ENCODE peak calls at places on chromosome 7, in eight cellular contexts. U, W, J, V, N, B, D and T are unnamed samples. For H3K4me1, the result is how much of the 10 kb centered on the place peaks cover.

GRCh38 chr7:74266191-74266963 is 12.2 kb upstream of the RFC2 start:
- DNase-seq in U (no peak), B (no peak), V (no peak), W (no peak), N (no peak), J (no peak), D (no peak), T (no peak)

GRCh38 chr7:102004229-102004628 is 186.8 kb downstream of the CUX1 start:
- DNase-seq in J (no peak), N (no peak), W (peak), D (no peak), B (no peak), U (no peak), V (no peak), T (no peak)

GRCh38 chr7:100435401-100436304 is 644 bp downstream of the PPP1R35 start:
- DNase-seq in V (peak), N (peak), U (peak), W (peak), D (no peak), J (no peak), B (peak), T (peak)

GRCh38 chr7:20647908-20648776 is 32.7 kb downstream of the ABCB5 start:
- DNase-seq in U (no peak), V (peak), J (no peak), W (no peak), N (no peak), B (no peak), D (peak), T (peak)

GRCh38 chr7:74187915-74188675 is 13.9 kb downstream of the EIF4H start:
- DNase-seq in W (no peak), J (no peak), N (no peak), D (no peak), B (no peak), V (peak), U (no peak), T (no peak)

GRCh38 chr7:6291531-6291930 is 19.1 kb upstream of the CYTH3 start:
- DNase-seq in J (no peak), V (no peak), U (no peak), W (no peak), N (no peak), B (no peak), D (no peak), T (no peak)

GRCh38 chr7:130667593-130668257 is 823 bp downstream of the COPG2 start:
- DNase-seq in V (peak), U (no peak), J (no peak), B (no peak), N (no peak), D (no peak), W (peak), T (no peak)

GRCh38 chr7:39017369-39017768 is 39.7 kb downstream of the POU6F2 start:
- DNase-seq in N (no peak), U (no peak), B (no peak), J (no peak), V (no peak), D (no peak), W (no peak), T (no peak)

GRCh38 chr7:96224682-96225081 is 97.2 kb downstream of the SLC25A13 start:
- DNase-seq in U (no peak), N (no peak), D (no peak), J (no peak), W (no peak), B (no peak), V (no peak), T (no peak)

GRCh38 chr7:77182261-77182660 is 17.4 kb downstream of the FGL2 start:
- DNase-seq in B (no peak), U (no peak), W (no peak), J (no peak), N (no peak), D (no peak), V (no peak), T (no peak)

GRCh38 chr7:113159746-113160339 is 41.5 kb upstream of the SMIM30 start:
- DNase-seq in V (peak), U (no peak), J (no peak), B (no peak), W (peak), N (no peak), D (peak), T (peak)

GRCh38 chr7:99244942-99245341 is 27.7 kb upstream of the MYH16 start:
- DNase-seq in B (no peak), D (no peak), W (peak), J (no peak), U (no peak), N (no peak), V (peak), T (no peak)

GRCh38 chr7:99248391-99249067 is 24.1 kb upstream of the MYH16 start:
- DNase-seq in J (no peak), D (no peak), N (no peak), U (no peak), B (no peak), W (no peak), V (no peak), T (no peak)

GRCh38 chr7:31398815-31399214 is 58.3 kb upstream of the NEUROD6 start:
- DNase-seq in W (no peak), U (no peak), J (no peak), B (no peak), N (no peak), D (no peak), V (no peak), T (no peak)

GRCh38 chr7:19107392-19108147 is 9.9 kb downstream of the TWIST1 start:
- DNase-seq in D (peak), J (peak), V (peak), W (peak), B (no peak), N (no peak), U (peak), T (peak)

GRCh38 chr7:46229409-46229808 is 308.3 kb upstream of the IGFBP3 start:
- DNase-seq in D (no peak), W (peak), B (no peak), N (no peak), U (no peak), V (peak), J (no peak), T (no peak)

GRCh38 chr7:105136221-105136620 is 122.2 kb downstream of the KMT2E start:
- DNase-seq in B (no peak), V (peak), J (no peak), W (peak), U (no peak), D (no peak), N (no peak), T (no peak)
- H3K4me1 ChIP-seq in B (under half), V (under half), J (under half), W (under half), U (under half), D (under half), N (under half), T (under half)

GRCh38 chr7:2505401-2505800 is 14.2 kb upstream of the LFNG start:
- DNase-seq in B (no peak), D (no peak), W (no peak), V (no peak), N (no peak), J (no peak), U (no peak), T (no peak)
- H3K4me1 ChIP-seq in B (under half), D (under half), W (under half), V (under half), N (under half), J (under half), U (under half), T (under half)

DNA sequence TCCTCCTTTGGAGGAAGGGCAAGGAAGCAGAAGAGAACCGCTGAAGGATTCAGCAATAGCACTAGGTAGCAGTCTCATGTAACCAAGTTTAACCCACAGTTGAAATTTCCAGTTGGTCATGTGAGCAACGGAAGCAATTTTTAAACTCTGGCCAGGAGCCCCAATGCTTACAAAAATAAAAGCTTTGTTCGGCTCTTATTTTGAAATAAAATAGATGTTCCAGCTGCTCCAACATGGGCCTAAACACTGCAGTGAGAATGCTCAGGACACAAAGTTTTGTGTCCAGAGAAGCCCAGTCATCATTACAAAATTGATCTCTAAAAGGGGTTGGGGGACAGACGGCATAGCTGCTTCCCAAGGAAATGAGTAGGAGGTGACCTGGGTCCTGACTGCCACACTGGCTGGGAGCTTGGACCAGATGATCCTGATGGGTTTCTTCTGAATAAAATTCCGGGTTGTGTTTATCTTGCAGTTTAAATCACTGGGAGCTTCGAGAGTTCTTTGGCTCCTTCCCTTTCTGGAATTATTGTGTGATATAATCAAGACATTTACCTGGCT is 452 bp upstream of the TMEM140 start:
- DNase-seq in N (no peak), J (no peak), D (no peak), W (peak), V (peak), U (no peak), B (no peak), T (no peak)
- H3K4me1 ChIP-seq in N (under half), J (under half), D (under half), W (under half), V (under half), U (half or more), B (under half), T (under half)

GRCh38 chr7:128103498-128104108 is 72.4 kb upstream of the LRRC4 start:
- DNase-seq in V (peak), U (peak), N (no peak), J (no peak), D (no peak), W (peak), B (no peak), T (no peak)

GRCh38 chr7:128104109-128104742 is 73.0 kb upstream of the LRRC4 start:
- DNase-seq in N (no peak), W (peak), J (no peak), U (no peak), B (no peak), D (no peak), V (peak), T (peak)

GRCh38 chr7:128106840-128107239 is 75.6 kb upstream of the LRRC4 start:
- DNase-seq in W (no peak), J (no peak), N (no peak), U (no peak), V (no peak), D (no peak), B (no peak), T (peak)

GRCh38 chr7:128108129-128108528 is 76.9 kb upstream of the LRRC4 start:
- DNase-seq in J (no peak), U (no peak), B (no peak), W (no peak), N (no peak), V (no peak), D (no peak), T (no peak)

DNA sequence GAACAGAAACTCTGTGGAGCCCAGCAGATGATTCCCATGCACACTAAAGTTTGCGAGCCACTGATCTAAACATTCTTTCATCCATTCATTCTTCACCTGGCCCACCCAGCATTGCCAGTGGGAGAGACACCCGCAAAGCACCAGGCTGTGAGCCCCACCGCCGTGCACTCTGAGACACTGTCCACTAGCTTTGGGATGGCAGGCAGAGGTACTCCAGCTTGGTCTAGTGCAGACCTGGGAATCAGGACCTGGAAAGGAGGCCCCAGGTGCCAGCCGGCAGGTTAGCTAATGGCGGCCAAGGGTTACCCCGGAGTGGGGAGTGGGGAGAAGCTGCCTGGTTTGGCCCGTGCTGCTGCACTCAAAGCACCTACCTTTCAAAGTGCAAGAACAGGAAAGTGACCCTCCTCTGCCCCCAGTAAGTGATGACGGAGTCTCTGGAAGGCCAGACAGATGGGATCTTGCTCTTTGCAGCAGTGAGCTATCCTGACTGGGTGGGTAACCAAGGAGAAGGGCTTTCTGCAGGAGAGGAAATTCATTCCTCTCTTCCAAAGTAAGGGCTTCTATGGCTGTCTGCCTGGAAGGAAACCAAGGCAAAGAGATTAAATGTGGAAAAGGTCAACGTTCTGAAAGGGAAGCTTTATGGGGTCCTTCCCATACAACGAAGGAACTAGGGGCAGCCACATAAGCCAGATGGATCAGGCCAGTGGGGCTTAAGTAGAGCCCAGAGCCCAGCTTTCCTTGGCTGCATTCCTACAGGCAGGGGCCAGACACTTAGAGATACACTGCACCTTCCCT is 74.2 kb upstream of the LRRC4 start:
- DNase-seq in J (no peak), N (no peak), U (no peak), V (no peak), B (no peak), W (no peak), D (no peak), T (no peak)
- H3K4me1 ChIP-seq in J (under half), N (under half), U (under half), V (under half), B (half or more), W (under half), D (under half), T (under half)

GRCh38 chr7:2288503-2288902 is 25.7 kb downstream of the SNX8 start:
- DNase-seq in V (no peak), W (no peak), U (no peak), J (no peak), B (no peak), N (no peak), D (no peak), T (no peak)

GRCh38 chr7:2288986-2289611 is 25.1 kb downstream of the SNX8 start:
- DNase-seq in N (no peak), W (no peak), V (peak), U (no peak), D (no peak), J (no peak), B (no peak), T (no peak)

GRCh38 chr7:2289621-2290020 is 24.6 kb downstream of the SNX8 start:
- DNase-seq in U (no peak), J (no peak), D (no peak), V (no peak), B (no peak), N (no peak), W (no peak), T (no peak)

GRCh38 chr7:2290877-2291276 is 23.4 kb downstream of the SNX8 start:
- DNase-seq in B (no peak), N (no peak), U (no peak), J (no peak), V (no peak), W (no peak), D (no peak), T (no peak)

DNA sequence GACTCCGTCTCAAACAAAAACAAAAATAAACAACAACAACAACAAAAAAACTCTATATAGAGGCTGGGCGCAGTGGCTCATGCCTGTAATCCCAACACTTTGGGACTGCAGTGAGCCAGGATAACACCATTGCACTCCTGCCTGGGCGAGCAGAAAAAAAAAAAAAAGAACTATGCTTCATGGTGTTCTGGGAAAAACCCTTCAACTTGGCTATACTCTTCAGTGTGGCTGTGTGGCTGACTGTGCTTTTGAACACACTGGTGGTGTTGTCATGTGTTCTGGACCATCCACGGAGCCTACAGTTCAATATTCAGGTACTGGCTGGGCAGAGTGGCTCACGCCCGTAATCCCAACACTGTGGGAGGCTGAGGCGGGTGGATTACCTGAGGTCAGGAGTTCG is 26.5 kb downstream of the SNX8 start:
- DNase-seq in D (no peak), V (no peak), W (no peak), N (no peak), U (no peak), B (no peak), J (no peak), T (no peak)
- H3K4me1 ChIP-seq in D (under half), V (under half), W (under half), N (under half), U (under half), B (under half), J (under half), T (under half)

GRCh38 chr7:121398246-121398645 is 2.1 kb upstream of the FAM3C start:
- DNase-seq in J (no peak), W (no peak), U (no peak), D (no peak), B (no peak), N (no peak), V (no peak), T (peak)
- H3K4me1 ChIP-seq in J (under half), W (under half), U (under half), D (under half), B (under half), N (under half), V (under half), T (under half)

GRCh38 chr7:50661345-50662058 is 96.3 kb upstream of the DDC start:
- DNase-seq in U (no peak), N (no peak), V (no peak), B (no peak), J (no peak), W (no peak), D (no peak), T (no peak)

GRCh38 chr7:50658696-50659095 is 93.5 kb upstream of the DDC start:
- DNase-seq in D (no peak), W (no peak), B (no peak), J (peak), N (no peak), V (no peak), U (no peak), T (no peak)

GRCh38 chr7:50660830-50661175 is 95.6 kb upstream of the DDC start:
- DNase-seq in U (no peak), W (no peak), J (no peak), V (no peak), D (no peak), N (no peak), B (no peak), T (no peak)

GRCh38 chr7:50659329-50659965 is 94.2 kb upstream of the DDC start:
- DNase-seq in V (no peak), U (no peak), D (no peak), B (no peak), W (no peak), N (no peak), J (peak), T (no peak)

DNA sequence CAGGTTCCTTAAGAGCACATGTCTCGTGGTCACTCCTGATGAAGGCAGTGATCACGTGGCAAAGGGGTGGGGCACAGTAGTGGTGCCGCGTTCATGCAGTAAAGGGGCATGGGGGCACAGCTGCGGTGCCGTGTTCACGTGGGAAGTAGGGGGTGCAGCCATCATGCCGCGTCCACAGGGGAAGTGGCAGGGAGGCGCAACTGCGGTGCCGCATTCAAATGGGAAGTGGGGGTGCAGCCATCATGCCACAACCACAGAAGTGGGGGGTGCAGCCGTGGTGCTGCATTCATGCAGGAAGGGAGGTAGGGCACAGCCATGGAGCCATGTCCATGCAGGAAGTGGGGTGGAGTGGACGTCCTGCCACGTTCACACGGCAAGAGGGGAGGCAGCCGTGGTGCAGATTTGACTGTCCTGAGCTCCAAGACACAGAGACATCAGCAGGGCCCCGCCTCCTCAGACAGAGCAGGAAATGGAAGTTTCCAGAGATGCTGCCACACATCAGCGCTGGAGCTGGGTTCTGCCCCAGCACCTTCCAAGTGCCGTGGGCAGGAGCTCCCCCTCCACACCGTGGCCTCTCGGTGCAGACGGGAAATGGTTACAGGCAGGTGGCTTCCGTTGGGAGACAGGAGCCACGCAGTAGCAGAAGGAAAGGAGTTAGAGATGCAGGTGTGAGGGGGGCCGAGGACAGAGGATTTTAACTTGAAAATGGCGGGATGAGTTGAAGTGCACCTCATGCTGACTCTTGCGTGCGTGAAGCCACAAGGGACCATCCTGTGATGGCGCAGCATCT is 95.0 kb upstream of the DDC start:
- DNase-seq in D (no peak), V (no peak), B (peak), U (no peak), J (peak), N (peak), W (no peak), T (no peak)
- H3K4me1 ChIP-seq in D (under half), V (under half), B (half or more), U (half or more), J (under half), N (under half), W (under half), T (under half)

GRCh38 chr7:69640216-69640615 is 41.9 kb downstream of the AUTS2 start:
- DNase-seq in D (no peak), V (no peak), U (no peak), B (no peak), W (no peak), N (no peak), J (no peak), T (no peak)
- H3K4me1 ChIP-seq in D (under half), V (under half), U (under half), B (under half), W (under half), N (under half), J (under half), T (under half)